ENCODE peak calls at places on chromosomes 7 and 10, in nine cellular contexts. F is brain microvascular endothelial cell, Q is colonic mucosa, C is esophagus squamous epithelium, B is prostate gland, O is psoas muscle, V is MM.1S, M is tibial nerve, U is uterus. H is an unnamed sample. For H3K36me3, the result is how much of the 10 kb centered on the place peaks cover.

GRCh38 chr7:107989618-107990373 is 13.2 kb downstream of the LAMB1 start:
- DNase-seq in F (peak), U (no peak), V (no peak), Q (no peak), M (no peak), B (no peak), C (no peak), O (peak), H (no peak)

GRCh38 chr10:79487296-79488194 is 24.8 kb upstream of the EIF5AL1 start:
- DNase-seq in M (peak), O (peak), Q (peak), C (no peak), U (peak), V (peak), F (peak), B (peak), H (peak)

GRCh38 chr7:24419070-24419469 is 135.1 kb downstream of the NPY start:
- DNase-seq in O (no peak), B (no peak), U (no peak), M (no peak), Q (no peak), F (peak), C (no peak), V (no peak), H (no peak)

GRCh38 chr7:124996778-124997177 is 67.2 kb upstream of the POT1 start:
- DNase-seq in Q (no peak), F (no peak), C (no peak), M (no peak), O (no peak), U (no peak), V (no peak), B (no peak), H (no peak)

GRCh38 chr10:69413221-69413865 is 3.4 kb downstream of the TACR2 start:
- DNase-seq in B (peak), M (peak), V (no peak), U (peak), C (no peak), F (peak), Q (no peak), O (peak), H (peak)

GRCh38 chr10:130301026-130301892 is 165.1 kb downstream of the GLRX3 start:
- DNase-seq in M (no peak), O (no peak), C (peak), Q (peak), F (no peak), U (no peak), V (peak), B (peak), H (peak)

GRCh38 chr10:100881552-100882250 is 31.1 kb upstream of the SLF2 start:
- DNase-seq in F (no peak), U (no peak), C (no peak), V (no peak), Q (no peak), M (no peak), B (no peak), O (no peak), H (no peak)

GRCh38 chr10:74255214-74255613 is 104.2 kb downstream of the ADK start:
- DNase-seq in F (no peak), O (no peak), V (no peak), B (no peak), M (no peak), Q (no peak), C (no peak), U (no peak), H (no peak)

GRCh38 chr10:71985542-71986250 is 21.5 kb downstream of the CHST3 start:
- DNase-seq in C (no peak), Q (no peak), F (peak), O (no peak), V (no peak), U (peak), B (no peak), M (no peak), H (no peak)

GRCh38 chr10:17435187-17435586 is 19.2 kb downstream of the ST8SIA6 start:
- DNase-seq in Q (no peak), U (no peak), C (no peak), B (no peak), M (no peak), V (no peak), O (no peak), F (no peak), H (no peak)

GRCh38 chr10:128058106-128058745 is 68.0 kb downstream of the MKI67 start:
- DNase-seq in B (no peak), M (peak), U (no peak), F (no peak), O (no peak), V (no peak), C (no peak), Q (no peak), H (no peak)

GRCh38 chr7:4297843-4298219 is 384.3 kb upstream of the FOXK1 start:
- DNase-seq in V (no peak), C (no peak), B (no peak), Q (no peak), O (no peak), M (no peak), F (no peak), U (no peak), H (no peak)

GRCh38 chr10:90930070-90930837 is 9.4 kb upstream of the ANKRD1 start:
- DNase-seq in Q (no peak), V (no peak), M (no peak), O (no peak), F (peak), C (no peak), B (peak), U (no peak), H (peak)

GRCh38 chr10:74822583-74823089 is 3.8 kb upstream of the KAT6B start:
- DNase-seq in M (no peak), C (no peak), U (peak), V (no peak), F (peak), B (no peak), O (no peak), Q (no peak), H (no peak)

GRCh38 chr10:8305871-8306652 is 251.6 kb downstream of the GATA3 start:
- DNase-seq in O (no peak), U (no peak), V (no peak), M (no peak), F (no peak), C (no peak), B (no peak), Q (no peak), H (no peak)

GRCh38 chr7:106926892-106927291 is 61.8 kb downstream of the PIK3CG start:
- DNase-seq in U (no peak), O (no peak), Q (no peak), M (no peak), B (no peak), F (no peak), V (no peak), C (no peak), H (no peak)

GRCh38 chr7:132755538-132756481 is 179.5 kb upstream of the PLXNA4 start:
- DNase-seq in B (no peak), V (no peak), Q (no peak), F (no peak), M (no peak), U (no peak), O (no peak), C (no peak), H (no peak)
- TF ChIP-seq CTCF in B (no peak), V (no peak), Q (no peak), F (no peak), M (no peak), U (no peak), O (no peak), C (no peak), H (no peak)

GRCh38 chr7:141217938-141218337 is 144.1 kb downstream of the TMEM178B start:
- DNase-seq in U (no peak), M (no peak), B (no peak), O (no peak), Q (no peak), V (no peak), C (no peak), F (no peak), H (no peak)

GRCh38 chr7:141213226-141213625 is 139.4 kb downstream of the TMEM178B start:
- DNase-seq in B (no peak), Q (no peak), F (no peak), V (no peak), M (no peak), O (no peak), U (no peak), C (no peak), H (no peak)

GRCh38 chr7:141220263-141220662 is 146.4 kb downstream of the TMEM178B start:
- DNase-seq in O (no peak), M (no peak), F (no peak), U (no peak), Q (no peak), V (no peak), C (no peak), B (no peak), H (no peak)

GRCh38 chr7:141221007-141221612 is 147.2 kb downstream of the TMEM178B start:
- DNase-seq in U (no peak), B (no peak), Q (no peak), C (no peak), O (no peak), M (no peak), V (peak), F (no peak), H (no peak)

GRCh38 chr7:141218941-141219340 is 145.1 kb downstream of the TMEM178B start:
- DNase-seq in U (no peak), V (no peak), C (no peak), Q (no peak), M (no peak), O (no peak), F (no peak), B (no peak), H (no peak)
- H3K27ac ChIP-seq in U (no peak), V (no peak), C (no peak), Q (no peak), M (no peak), O (no peak), F (no peak), B (no peak), H (no peak)

GRCh38 chr7:156677655-156678054 is 37.1 kb downstream of the RNF32 start:
- DNase-seq in M (no peak), U (no peak), B (no peak), O (no peak), C (no peak), F (no peak), V (no peak), Q (no peak), H (no peak)

GRCh38 chr7:156684661-156685060 is 44.1 kb downstream of the RNF32 start:
- DNase-seq in B (no peak), Q (no peak), O (no peak), U (no peak), F (no peak), M (no peak), C (no peak), V (no peak), H (no peak)

GRCh38 chr7:156676263-156676662 is 35.7 kb downstream of the RNF32 start:
- DNase-seq in F (no peak), O (no peak), U (no peak), C (no peak), V (no peak), Q (no peak), B (no peak), M (no peak), H (no peak)

GRCh38 chr7:156684251-156684650 is 43.7 kb downstream of the RNF32 start:
- DNase-seq in F (no peak), B (no peak), O (no peak), U (no peak), V (no peak), Q (no peak), C (no peak), M (no peak), H (no peak)

GRCh38 chr7:156680281-156680680 is 39.7 kb downstream of the RNF32 start:
- DNase-seq in F (no peak), O (no peak), U (no peak), B (no peak), Q (no peak), C (no peak), M (no peak), V (no peak), H (no peak)
- H3K36me3 ChIP-seq in F (under half), O (under half), U (under half), B (under half), Q (under half), C (under half), M (under half), V (under half), H (half or more)

GRCh38 chr7:91128574-91129348 is 135.5 kb upstream of the FZD1 start:
- DNase-seq in O (no peak), F (no peak), U (no peak), V (no peak), C (no peak), B (no peak), M (no peak), Q (no peak), H (no peak)
- TF ChIP-seq CTCF in O (no peak), F (no peak), U (no peak), V (no peak), C (no peak), B (no peak), M (no peak), Q (no peak), H (no peak)

GRCh38 chr10:35192645-35193249 is 66.1 kb downstream of the CREM start:
- DNase-seq in O (no peak), F (no peak), M (no peak), B (no peak), C (no peak), Q (no peak), U (no peak), V (no peak), H (no peak)
- H3K27ac ChIP-seq in O (no peak), F (no peak), M (peak), B (no peak), C (no peak), Q (no peak), U (no peak), V (no peak), H (peak)

GRCh38 chr7:1478480-1478879 is 19.2 kb upstream of the MICALL2 start:
- DNase-seq in O (no peak), U (no peak), B (no peak), C (no peak), M (no peak), Q (no peak), V (no peak), F (no peak), H (no peak)

GRCh38 chr7:1479287-1479686 is 20.0 kb upstream of the MICALL2 start:
- DNase-seq in U (no peak), B (no peak), Q (no peak), O (no peak), C (no peak), M (no peak), V (no peak), F (no peak), H (no peak)

GRCh38 chr7:1481300-1481699 is 22.0 kb upstream of the MICALL2 start:
- DNase-seq in Q (no peak), V (no peak), F (no peak), C (no peak), M (no peak), B (no peak), O (no peak), U (no peak), H (no peak)

GRCh38 chr7:1483079-1483478 is 21.1 kb downstream of the INTS1 start:
- DNase-seq in F (no peak), U (no peak), V (no peak), B (no peak), O (no peak), M (no peak), C (no peak), Q (no peak), H (no peak)

DNA sequence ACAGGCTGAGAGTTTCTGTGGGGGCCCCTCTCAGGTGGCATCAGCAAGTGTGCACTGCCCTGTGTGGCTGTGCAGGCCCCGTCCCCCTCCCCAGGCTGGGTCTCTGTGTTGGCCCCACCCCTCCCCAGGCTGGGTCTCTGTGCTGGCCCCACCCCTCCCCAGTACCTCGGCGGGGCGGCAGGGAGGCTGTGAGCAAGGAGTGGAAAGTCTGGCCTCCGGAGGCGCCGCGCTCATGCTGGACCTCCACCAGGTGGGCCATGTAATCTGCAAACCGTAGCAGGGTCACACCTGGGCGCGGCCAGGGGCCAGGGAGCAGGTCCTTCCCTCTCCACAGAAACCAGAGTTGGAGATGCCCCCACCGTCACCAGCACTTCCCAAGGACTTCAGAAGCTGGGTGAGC is 21.4 kb upstream of the MICALL2 start:
- DNase-seq in O (no peak), Q (no peak), V (no peak), C (no peak), B (no peak), M (no peak), U (no peak), F (no peak), H (no peak)
- H3K36me3 ChIP-seq in O (under half), Q (under half), V (under half), C (half or more), B (under half), M (under half), U (under half), F (half or more), H (half or more)

GRCh38 chr10:104622598-104623209 is 18.4 kb upstream of the SORCS3 start:
- DNase-seq in F (peak), U (no peak), B (no peak), C (no peak), Q (no peak), M (no peak), O (no peak), V (peak), H (no peak)
- TF ChIP-seq CTCF in F (peak), U (no peak), B (peak), C (peak), Q (no peak), M (no peak), O (no peak), V (peak), H (peak)

GRCh38 chr7:100017875-100018274 is 2.5 kb downstream of the ZKSCAN1 start:
- DNase-seq in B (no peak), C (no peak), M (no peak), O (no peak), V (no peak), U (no peak), F (no peak), Q (no peak), H (no peak)

GRCh38 chr7:100015232-100016208 is at the start of gene ZKSCAN1:
- DNase-seq in B (peak), U (peak), Q (peak), V (peak), C (peak), O (peak), F (peak), M (peak), H (peak)

GRCh38 chr7:100016209-100016901 is 959 bp downstream of the ZKSCAN1 start:
- DNase-seq in F (peak), M (no peak), V (no peak), C (no peak), Q (peak), B (peak), O (no peak), U (no peak), H (no peak)

GRCh38 chr7:100019908-100020307 is 4.5 kb downstream of the ZKSCAN1 start:
- DNase-seq in M (no peak), U (no peak), F (no peak), B (no peak), V (no peak), Q (no peak), C (no peak), O (no peak), H (no peak)

DNA sequence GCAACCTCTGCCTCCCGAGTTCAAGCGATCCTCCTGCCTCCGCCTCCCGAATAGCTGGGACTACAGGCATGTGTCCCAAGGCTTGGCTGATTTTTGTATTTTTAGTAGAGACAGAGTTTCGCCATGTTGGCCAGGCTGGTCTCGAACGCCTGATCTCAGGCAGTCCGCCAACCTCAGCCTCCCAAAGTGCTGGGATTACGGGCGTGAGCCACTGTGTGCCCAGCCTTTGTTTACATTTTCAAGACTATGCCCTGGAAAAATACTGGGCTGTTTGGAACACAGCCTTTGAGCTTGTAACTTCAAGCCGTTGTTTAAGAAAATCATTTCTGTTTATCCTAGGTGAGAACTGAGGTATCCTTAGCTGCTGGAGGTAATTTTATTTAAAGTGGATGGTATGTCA is 1.9 kb downstream of the ZKSCAN1 start:
- DNase-seq in Q (peak), U (no peak), F (no peak), B (peak), M (no peak), V (no peak), C (no peak), O (no peak), H (no peak)
- H3K27ac ChIP-seq in Q (peak), U (no peak), F (no peak), B (peak), M (peak), V (no peak), C (peak), O (peak), H (no peak)

GRCh38 chr7:2203551-2204300 is 29.0 kb downstream of the MAD1L1 start:
- DNase-seq in U (peak), F (no peak), Q (no peak), M (no peak), O (no peak), C (no peak), V (no peak), B (no peak), H (no peak)
- H3K36me3 ChIP-seq in U (under half), F (under half), Q (under half), M (under half), O (under half), C (under half), V (under half), B (under half), H (under half)